ENCODE peak calls at places on chromosomes 7 and 10, in five cellular contexts. Z, B, N, S and F are unnamed samples. For H3K9me3, the result is how much of the 10 kb centered on the place peaks cover.

GRCh38 chr10:104336829-104337526 is 1.3 kb downstream of the ITPRIP start:
- DNase-seq in Z (no peak), B (peak), N (peak), S (no peak), F (no peak)

GRCh38 chr10:79446451-79447020 is 1.1 kb upstream of the ZCCHC24 start:
- DNase-seq in Z (peak), B (no peak), N (peak), S (no peak), F (peak)

GRCh38 chr10:100993986-100994708 is 5.5 kb upstream of the LZTS2 start:
- DNase-seq in Z (peak), B (no peak), N (no peak), S (no peak), F (no peak)

GRCh38 chr7:22143496-22143895 is 197.8 kb upstream of the CDCA7L start:
- DNase-seq in Z (no peak), B (no peak), N (no peak), S (no peak), F (no peak)

GRCh38 chr10:63236113-63236935 is 103.2 kb downstream of the NRBF2 start:
- DNase-seq in Z (peak), B (peak), N (no peak), S (peak), F (no peak)

GRCh38 chr7:140176811-140177702 is at the start of gene KDM7A:
- DNase-seq in Z (peak), B (peak), N (peak), S (peak), F (peak)

GRCh38 chr7:150986099-150986512 is 4.7 kb upstream of the NOS3 start:
- DNase-seq in Z (peak), B (no peak), N (no peak), S (no peak), F (peak)

GRCh38 chr7:73738220-73738611 is 386 bp downstream of the ABHD11 start:
- DNase-seq in Z (peak), B (no peak), N (peak), S (no peak), F (peak)

GRCh38 chr7:115297651-115298050 is 375.8 kb downstream of the MDFIC start:
- DNase-seq in Z (peak), B (no peak), N (no peak), S (no peak), F (no peak)

GRCh38 chr7:77188736-77189429 is 10.7 kb downstream of the FGL2 start:
- DNase-seq in Z (no peak), B (no peak), N (no peak), S (no peak), F (no peak)

GRCh38 chr7:30931161-30931926 is 19.7 kb downstream of the AQP1 start:
- DNase-seq in Z (peak), B (no peak), N (peak), S (no peak), F (no peak)

GRCh38 chr10:77649333-77650331 is 12.0 kb upstream of the KCNMA1 start:
- DNase-seq in Z (peak), B (peak), N (no peak), S (no peak), F (no peak)

GRCh38 chr10:11209810-11210141 is 192.1 kb downstream of the CELF2 start:
- DNase-seq in Z (no peak), B (no peak), N (no peak), S (no peak), F (no peak)

GRCh38 chr7:67738958-67739357 is 742.3 kb downstream of the TYW1 start:
- DNase-seq in Z (peak), B (no peak), N (peak), S (no peak), F (no peak)

GRCh38 chr10:66259836-66260235 is 666.0 kb upstream of the LRRTM3 start:
- DNase-seq in Z (no peak), B (no peak), N (no peak), S (no peak), F (no peak)

GRCh38 chr10:107653832-107654287 is 489.4 kb upstream of the SORCS1 start:
- DNase-seq in Z (peak), B (no peak), N (no peak), S (no peak), F (no peak)

GRCh38 chr10:78248651-78249464 is 215.2 kb downstream of the RPS24 start:
- DNase-seq in Z (peak), B (no peak), N (peak), S (peak), F (no peak)

GRCh38 chr10:56349611-56350010 is 11.4 kb downstream of the ZWINT start:
- DNase-seq in Z (no peak), B (no peak), N (no peak), S (no peak), F (no peak)

GRCh38 chr10:71553371-71553900 is 156.7 kb downstream of the CDH23 start:
- DNase-seq in Z (no peak), B (no peak), N (no peak), S (no peak), F (no peak)

GRCh38 chr7:135509589-135509838 is 388 bp downstream of the CNOT4 start:
- DNase-seq in Z (no peak), B (no peak), N (no peak), S (no peak), F (no peak)

GRCh38 chr10:99341860-99342517 is 12.8 kb downstream of the CNNM1 start:
- DNase-seq in Z (no peak), B (no peak), N (no peak), S (no peak), F (no peak)

GRCh38 chr10:63083904-63084689 is 49.0 kb upstream of the NRBF2 start:
- DNase-seq in Z (peak), B (peak), N (peak), S (peak), F (peak)

GRCh38 chr7:142854505-142855400 is at the start of gene EPHB6:
- DNase-seq in Z (peak), B (no peak), N (peak), S (no peak), F (peak)

GRCh38 chr7:151139791-151140190 is 27.7 kb downstream of the GBX1 start:
- DNase-seq in Z (no peak), B (no peak), N (no peak), S (no peak), F (no peak)

GRCh38 chr7:133947458-133948044 is 179.6 kb upstream of the LRGUK start:
- DNase-seq in Z (no peak), B (no peak), N (no peak), S (no peak), F (no peak)

GRCh38 chr7:1668486-1668931 is 1.6 kb upstream of the ELFN1 start:
- DNase-seq in Z (peak), B (no peak), N (no peak), S (no peak), F (no peak)

GRCh38 chr10:43264987-43265798 is 1.7 kb downstream of the RASGEF1A start:
- DNase-seq in Z (no peak), B (no peak), N (no peak), S (no peak), F (peak)

GRCh38 chr10:119080521-119081259 is at the start of gene EIF3A:
- DNase-seq in Z (peak), B (peak), N (peak), S (peak), F (peak)

GRCh38 chr10:89165923-89166322 is 41.2 kb downstream of the CH25H start:
- DNase-seq in Z (no peak), B (no peak), N (no peak), S (no peak), F (no peak)

GRCh38 chr7:130047801-130048200 is 3.4 kb downstream of the ZC3HC1 start:
- DNase-seq in Z (no peak), B (no peak), N (no peak), S (no peak), F (no peak)

GRCh38 chr10:1550616-1551015 is 186.7 kb downstream of the ADARB2 start:
- DNase-seq in Z (no peak), B (no peak), N (no peak), S (no peak), F (no peak)
- H3K9me3 ChIP-seq in Z (under half), B (under half), N (under half), S (half or more), F (under half)

DNA sequence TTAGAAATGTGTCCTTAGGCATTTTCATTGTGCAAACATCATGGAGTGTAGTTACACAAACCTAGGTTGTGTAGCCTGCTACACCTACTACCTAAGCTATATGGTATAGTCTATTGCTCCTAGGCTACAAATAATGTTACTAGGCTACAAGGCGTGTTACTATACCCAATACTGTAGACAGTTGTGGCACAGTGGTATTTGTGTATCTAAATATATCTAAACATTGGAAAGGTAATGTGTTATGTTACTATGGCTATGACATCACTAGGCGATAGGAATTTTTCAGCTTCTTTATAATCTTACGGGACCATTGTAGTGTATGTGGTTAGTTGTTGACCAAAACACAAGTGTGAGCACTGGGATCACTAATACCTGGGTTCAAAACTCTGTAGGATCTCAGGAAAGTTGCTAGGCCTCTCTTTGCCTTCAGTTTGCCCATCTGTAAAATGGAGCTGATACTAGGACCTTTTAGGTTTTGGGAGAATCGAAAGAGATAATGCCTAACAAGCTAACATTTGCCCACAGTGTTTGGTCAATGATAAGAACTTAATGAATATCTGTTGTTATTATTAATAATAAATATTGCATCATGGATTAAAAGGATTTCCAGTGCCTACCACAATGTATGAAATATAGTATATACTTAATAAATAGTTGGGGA is 2.8 kb downstream of the BICC1 start:
- DNase-seq in Z (no peak), B (no peak), N (no peak), S (no peak), F (no peak)
- H3K27ac ChIP-seq in Z (no peak), B (no peak), N (peak), S (no peak), F (no peak)

DNA sequence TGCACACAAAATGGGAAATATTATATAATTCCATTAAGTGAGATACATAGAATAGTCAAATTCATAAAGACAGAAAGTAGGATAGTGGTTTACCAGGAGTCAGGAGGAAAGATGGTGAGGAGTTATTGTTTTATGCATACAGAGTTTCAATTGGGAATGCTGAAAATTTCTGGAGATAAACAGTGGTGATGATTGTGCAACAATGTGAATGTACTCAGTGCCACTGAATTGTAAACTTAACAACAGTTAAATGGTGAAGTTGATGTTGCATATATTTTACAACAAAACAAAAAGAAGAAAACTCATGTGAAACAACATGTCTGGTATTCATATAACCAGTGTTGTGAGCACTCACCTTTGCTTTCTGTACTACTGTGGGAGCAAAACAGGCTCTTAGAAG is 168.9 kb upstream of the TEX47 start:
- DNase-seq in Z (no peak), B (no peak), N (no peak), S (no peak), F (no peak)
- H3K9me3 ChIP-seq in Z (under half), B (under half), N (under half), S (under half), F (under half)

GRCh38 chr7:117098457-117098856 is 145.2 kb downstream of the ST7 start:
- DNase-seq in Z (no peak), B (no peak), N (no peak), S (peak), F (no peak)
- H3K27ac ChIP-seq in Z (no peak), B (no peak), N (no peak), S (peak), F (no peak)

DNA sequence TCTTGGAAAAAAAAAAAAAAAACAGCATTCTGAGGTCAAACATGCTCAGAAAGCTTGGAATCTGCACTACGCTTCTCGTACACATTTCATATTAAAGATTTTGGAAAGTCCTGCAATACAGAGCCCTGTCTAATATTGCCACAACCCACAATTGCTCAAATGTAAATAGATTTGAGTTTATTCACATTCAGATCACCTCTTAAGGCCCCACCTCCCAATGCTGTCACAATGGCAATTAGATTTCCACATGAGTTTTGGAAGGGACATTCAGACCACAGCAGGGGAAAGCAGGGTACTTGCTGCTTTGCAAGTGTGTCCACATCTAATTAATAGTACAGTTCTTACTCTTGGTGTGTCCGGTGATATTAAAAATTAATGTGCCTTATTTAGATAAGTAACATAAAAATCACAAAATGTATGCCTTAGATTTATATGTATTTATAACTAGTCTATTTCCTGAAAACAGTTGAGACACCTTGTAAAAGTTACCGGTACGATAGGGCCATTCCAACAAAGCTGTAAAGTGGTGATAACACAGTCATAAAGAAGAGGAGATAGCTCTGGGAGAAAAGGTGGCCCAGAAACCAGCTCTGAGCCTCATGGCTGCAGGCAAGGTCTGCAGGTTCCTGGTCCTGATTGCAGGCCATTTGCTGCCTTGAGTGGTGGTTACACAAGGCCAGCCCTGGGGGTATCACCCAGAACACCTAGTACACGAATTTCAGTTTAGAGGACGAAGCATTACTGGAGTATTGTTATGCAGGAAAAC is 27.9 kb downstream of the EGFR start:
- DNase-seq in Z (peak), B (no peak), N (no peak), S (no peak), F (no peak)
- H3K9me3 ChIP-seq in Z (under half), B (under half), N (under half), S (under half), F (under half)

GRCh38 chr10:116707981-116708380 is 34.4 kb downstream of the HSPA12A start:
- DNase-seq in Z (no peak), B (no peak), N (no peak), S (no peak), F (no peak)
- H3K27ac ChIP-seq in Z (no peak), B (no peak), N (no peak), S (peak), F (no peak)

GRCh38 chr10:18554479-18554878 is 96.9 kb downstream of the NSUN6 start:
- DNase-seq in Z (no peak), B (no peak), N (no peak), S (no peak), F (no peak)

GRCh38 chr10:18561861-18562551 is 89.4 kb downstream of the NSUN6 start:
- DNase-seq in Z (no peak), B (no peak), N (no peak), S (no peak), F (no peak)

GRCh38 chr10:18556522-18557147 is 94.8 kb downstream of the NSUN6 start:
- DNase-seq in Z (no peak), B (no peak), N (no peak), S (no peak), F (no peak)

GRCh38 chr10:18563003-18563726 is 88.2 kb downstream of the NSUN6 start:
- DNase-seq in Z (no peak), B (no peak), N (no peak), S (no peak), F (no peak)

DNA sequence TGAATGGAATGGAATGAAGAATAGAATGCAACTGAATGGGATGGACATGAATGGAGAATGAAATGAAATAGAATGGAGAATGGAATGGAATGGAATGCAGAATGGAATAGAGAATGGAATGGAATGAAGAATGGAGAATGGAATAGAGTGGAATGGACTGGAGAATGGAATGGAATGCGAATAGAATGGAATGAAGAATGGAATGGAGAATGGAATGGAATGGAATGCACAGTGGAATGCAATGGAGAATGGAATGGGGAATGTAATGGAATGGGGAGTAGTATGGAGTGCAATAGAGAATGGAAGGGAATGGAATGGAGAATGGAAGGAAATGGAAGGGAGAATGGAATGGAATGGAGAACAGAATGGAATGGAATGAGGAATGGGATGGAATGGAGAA is 93.4 kb downstream of the NSUN6 start:
- DNase-seq in Z (no peak), B (no peak), N (no peak), S (no peak), F (no peak)
- H3K9me3 ChIP-seq in Z (under half), B (half or more), N (under half), S (under half), F (under half)

GRCh38 chr10:16777473-16778370 is 39.5 kb downstream of the RSU1 start:
- DNase-seq in Z (peak), B (peak), N (no peak), S (peak), F (no peak)
- H3K27ac ChIP-seq in Z (no peak), B (no peak), N (peak), S (no peak), F (no peak)

GRCh38 chr7:157782041-157782440 is 445.2 kb downstream of the DNAJB6 start:
- DNase-seq in Z (no peak), B (no peak), N (no peak), S (no peak), F (no peak)
- H3K9me3 ChIP-seq in Z (under half), B (under half), N (under half), S (half or more), F (under half)

GRCh38 chr7:32500922-32501341 is 5.6 kb downstream of the AVL9 start:
- DNase-seq in Z (no peak), B (no peak), N (no peak), S (no peak), F (no peak)
- H3K27ac ChIP-seq in Z (peak), B (peak), N (peak), S (no peak), F (no peak)